ENCODE peak calls at places on chromosome 1, in seven cellular contexts. G is HCT116, Y is SK-N-SH, U is H1, J is HepG2, F is GM12878, X is K562. L is an unnamed sample.

GRCh38 chr1:2240251-2241156 is 12.4 kb downstream of the SKI start:
- DNase-seq in X (no peak), G (no peak), Y (peak), F (no peak), U (no peak), J (no peak), L (no peak)

GRCh38 chr1:238451781-238452310 is 561.1 kb upstream of the ZP4 start:
- DNase-seq in Y (no peak), J (no peak), X (no peak), G (no peak), F (no peak), U (no peak), L (no peak)

GRCh38 chr1:59394706-59395417 is 98.0 kb downstream of the FGGY start:
- DNase-seq in Y (no peak), J (no peak), U (no peak), F (no peak), G (no peak), X (no peak), L (no peak)

GRCh38 chr1:78045850-78046778 is at the start of gene GIPC2:
- DNase-seq in F (no peak), J (peak), U (no peak), G (no peak), Y (peak), X (no peak), L (no peak)

GRCh38 chr1:71788113-71788512 is 494.2 kb downstream of the NEGR1 start:
- DNase-seq in G (no peak), J (no peak), F (no peak), U (no peak), Y (peak), X (no peak), L (no peak)

GRCh38 chr1:218674280-218674773 is 329.2 kb downstream of the TGFB2 start:
- DNase-seq in J (peak), F (no peak), Y (no peak), U (peak), G (peak), X (no peak), L (peak)

GRCh38 chr1:91176250-91176649 is 154.4 kb upstream of the ZNF644 start:
- DNase-seq in G (no peak), J (no peak), F (no peak), X (no peak), Y (no peak), U (no peak), L (no peak)

GRCh38 chr1:239763850-239764249 is 327.8 kb upstream of the FMN2 start:
- DNase-seq in G (no peak), J (no peak), Y (no peak), X (no peak), U (no peak), F (no peak), L (no peak)

GRCh38 chr1:161038523-161039153 is at the start of gene TSTD1:
- DNase-seq in J (no peak), G (no peak), F (no peak), U (no peak), X (no peak), Y (peak), L (peak)

GRCh38 chr1:86951430-86951829 is 37.0 kb downstream of the HS2ST1 start:
- DNase-seq in X (no peak), J (no peak), U (no peak), Y (no peak), F (no peak), G (no peak), L (no peak)

GRCh38 chr1:27235827-27236226 is 1.4 kb downstream of the WDTC1 start:
- DNase-seq in Y (no peak), J (no peak), X (no peak), F (no peak), U (no peak), G (no peak), L (no peak)

GRCh38 chr1:110086959-110087358 is 16.5 kb upstream of the ALX3 start:
- DNase-seq in X (no peak), U (no peak), F (no peak), G (no peak), Y (no peak), J (no peak), L (peak)

GRCh38 chr1:97806996-97807395 is 113.8 kb downstream of the DPYD start:
- DNase-seq in J (no peak), Y (no peak), U (no peak), F (no peak), G (no peak), X (no peak), L (no peak)

GRCh38 chr1:43549921-43550597 is 19.4 kb downstream of the PTPRF start:
- DNase-seq in U (peak), X (peak), F (no peak), J (no peak), Y (no peak), G (peak), L (peak)

GRCh38 chr1:57102957-57103356 is 137.1 kb upstream of the C8B start:
- DNase-seq in Y (no peak), F (no peak), J (no peak), G (no peak), X (no peak), U (no peak), L (no peak)

GRCh38 chr1:43800801-43801200 is 93.5 kb downstream of the ST3GAL3 start:
- DNase-seq in J (no peak), U (no peak), Y (no peak), F (no peak), G (no peak), X (no peak), L (no peak)

GRCh38 chr1:10692401-10693021 is 103.9 kb downstream of the CASZ1 start:
- DNase-seq in Y (peak), G (peak), U (no peak), J (peak), X (peak), F (no peak), L (peak)

GRCh38 chr1:208449951-208450350 is 205.8 kb upstream of the PLXNA2 start:
- DNase-seq in G (no peak), J (no peak), F (no peak), U (no peak), Y (no peak), X (peak), L (no peak)

GRCh38 chr1:207891148-207891547 is 19.8 kb downstream of the CD34 start:
- DNase-seq in Y (no peak), U (no peak), X (no peak), F (no peak), G (no peak), J (no peak), L (no peak)

GRCh38 chr1:19377812-19378718 is 65.9 kb downstream of the SLC66A1 start:
- DNase-seq in X (no peak), J (no peak), F (no peak), U (no peak), Y (no peak), G (no peak), L (no peak)

GRCh38 chr1:235206533-235207201 is 45.6 kb upstream of the RBM34 start:
- DNase-seq in X (peak), U (no peak), F (no peak), J (no peak), G (no peak), Y (no peak), L (no peak)

GRCh38 chr1:70499695-70500094 is 88.6 kb downstream of the CTH start:
- DNase-seq in J (no peak), G (no peak), Y (no peak), X (no peak), U (no peak), F (no peak), L (no peak)

GRCh38 chr1:235325139-235325538 is 2.8 kb downstream of the ARID4B start:
- DNase-seq in J (no peak), G (no peak), X (no peak), F (no peak), Y (no peak), U (no peak), L (no peak)

GRCh38 chr1:8263806-8264205 is 54.1 kb upstream of the SLC45A1 start:
- DNase-seq in U (no peak), G (no peak), F (no peak), Y (no peak), J (no peak), X (no peak), L (no peak)

GRCh38 chr1:228228601-228229074 is 20.8 kb downstream of the OBSCN start:
- DNase-seq in X (no peak), G (no peak), Y (no peak), U (no peak), F (no peak), J (peak), L (no peak)

GRCh38 chr1:212858461-212859265 is 588 bp downstream of the FLVCR1 start:
- DNase-seq in U (no peak), J (peak), F (no peak), G (no peak), Y (no peak), X (peak), L (peak)

GRCh38 chr1:10626781-10627410 is 152.1 kb downstream of the PEX14 start:
- DNase-seq in U (no peak), X (no peak), J (no peak), G (no peak), Y (no peak), F (no peak), L (no peak)

GRCh38 chr1:66607458-66607857 is 73.5 kb downstream of the SGIP1 start:
- DNase-seq in F (no peak), U (no peak), X (peak), G (no peak), J (no peak), Y (no peak), L (no peak)

GRCh38 chr1:2200308-2200943 is 5.9 kb upstream of the FAAP20 start:
- DNase-seq in Y (no peak), G (no peak), J (no peak), F (no peak), U (no peak), X (peak), L (no peak)

GRCh38 chr1:43446881-43447835 is 6.6 kb downstream of the HYI start:
- DNase-seq in F (no peak), U (no peak), Y (no peak), G (no peak), X (no peak), J (no peak), L (no peak)

GRCh38 chr1:116067564-116067887 is 43.7 kb upstream of the MAB21L3 start:
- DNase-seq in X (no peak), Y (no peak), G (no peak), J (no peak), U (no peak), F (no peak), L (no peak)

GRCh38 chr1:116066868-116067563 is 44.2 kb upstream of the MAB21L3 start:
- DNase-seq in X (no peak), F (no peak), U (no peak), J (no peak), Y (no peak), G (no peak), L (no peak)

GRCh38 chr1:116064616-116065015 is 46.6 kb upstream of the MAB21L3 start:
- DNase-seq in X (no peak), Y (no peak), U (no peak), G (no peak), F (no peak), J (no peak), L (no peak)

DNA sequence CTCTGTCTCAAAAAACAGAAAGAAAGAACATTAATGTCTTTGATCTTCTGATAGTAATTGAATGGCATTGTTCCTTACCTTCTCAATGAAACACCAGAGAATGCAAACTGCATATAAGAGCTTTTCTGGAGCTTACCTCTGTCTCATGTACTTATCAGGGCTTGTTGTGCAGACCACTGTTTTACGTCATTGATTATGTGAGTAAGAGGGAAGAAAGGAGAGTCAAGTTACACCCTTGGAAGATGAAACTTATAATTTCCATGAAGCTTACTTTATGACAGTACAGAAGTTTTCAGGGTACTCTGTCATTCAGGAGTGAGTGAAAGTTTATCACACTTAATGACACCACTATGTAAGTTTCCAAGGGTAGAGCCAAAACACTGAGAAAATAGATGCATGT is 49.0 kb upstream of the MAB21L3 start:
- DNase-seq in F (no peak), G (no peak), U (no peak), J (no peak), X (no peak), Y (no peak), L (no peak)
- TF ChIP-seq JUND in F (no peak), G (no peak), U (no peak), J (no peak), X (no peak), Y (no peak), L (no peak)

GRCh38 chr1:236705771-236706565 is 19.7 kb downstream of the ACTN2 start:
- DNase-seq in Y (peak), J (no peak), F (no peak), G (no peak), U (no peak), X (no peak), L (no peak)
- TF ChIP-seq JUND in Y (no peak), J (no peak), F (no peak), G (no peak), U (no peak), X (no peak), L (no peak)

DNA sequence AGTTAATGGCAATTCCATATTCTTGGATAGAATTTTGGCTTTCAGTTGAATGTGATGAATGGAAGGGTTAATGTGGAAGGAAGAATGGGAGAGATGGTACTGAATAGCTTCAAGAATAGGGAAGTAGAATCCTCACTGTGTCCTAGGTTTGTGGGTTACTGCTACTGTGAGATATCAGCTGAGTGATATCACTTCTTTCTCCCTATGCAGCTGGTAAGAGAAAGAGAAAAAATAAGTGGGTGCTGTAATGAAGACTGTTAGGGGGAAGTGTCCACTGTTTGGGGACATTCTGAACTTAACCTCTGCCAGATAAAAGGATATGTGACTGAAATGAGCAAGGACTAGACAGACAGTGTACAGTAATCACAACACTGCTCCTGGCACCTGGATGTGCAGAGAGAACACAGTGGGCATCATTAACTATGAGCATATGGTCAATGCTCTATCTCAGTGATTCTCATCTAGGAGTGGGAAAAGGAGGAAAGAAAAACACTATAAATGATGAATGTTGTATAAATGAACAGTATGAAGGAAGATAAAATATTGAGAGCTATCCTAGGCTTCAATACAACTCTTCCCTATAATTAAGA is 25.6 kb upstream of the MOB3C start:
- DNase-seq in X (no peak), Y (no peak), G (no peak), F (no peak), U (no peak), J (no peak), L (no peak)
- TF ChIP-seq JUND in X (no peak), Y (no peak), G (no peak), F (no peak), U (no peak), J (no peak), L (no peak)

GRCh38 chr1:55015123-55015522 is 16.4 kb downstream of the BSND start:
- DNase-seq in U (no peak), J (no peak), Y (no peak), F (no peak), G (no peak), X (no peak), L (peak)
- TF ChIP-seq JUND in U (no peak), J (no peak), Y (no peak), F (no peak), G (no peak), X (no peak), L (no peak)

DNA sequence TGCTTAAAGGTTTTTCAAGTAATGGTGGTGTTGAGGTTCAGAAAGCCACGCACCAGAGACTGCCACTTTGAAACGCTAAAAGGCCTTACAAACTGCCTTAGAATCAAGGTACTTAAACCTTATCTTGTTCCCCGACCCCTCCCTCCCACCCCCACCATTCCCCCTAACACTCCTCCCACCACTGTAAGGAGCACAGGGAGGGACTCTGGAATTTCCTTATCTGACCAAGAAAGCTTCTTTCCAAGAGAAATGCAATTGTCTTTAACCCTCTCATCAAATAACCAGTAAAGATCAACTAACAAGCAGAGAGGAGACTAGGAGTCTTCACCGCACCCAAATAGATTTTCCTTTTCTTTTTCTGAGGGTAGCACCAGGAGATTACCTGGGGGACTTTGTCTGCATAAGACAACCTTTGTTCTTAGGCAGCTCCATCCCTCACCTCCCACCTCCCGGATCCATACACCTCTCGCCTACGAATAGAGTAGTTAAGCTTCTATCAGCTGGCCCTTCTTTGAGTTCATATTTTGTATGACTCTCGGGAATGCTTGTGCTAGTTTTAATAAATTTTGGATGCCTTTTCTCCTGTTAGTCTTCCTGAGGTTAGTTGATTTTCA is 137.7 kb upstream of the ADGRL2 start:
- DNase-seq in U (no peak), F (no peak), Y (no peak), G (no peak), J (no peak), X (no peak), L (no peak)
- TF ChIP-seq JUND in U (no peak), F (no peak), Y (no peak), G (no peak), J (no peak), X (no peak), L (no peak)

DNA sequence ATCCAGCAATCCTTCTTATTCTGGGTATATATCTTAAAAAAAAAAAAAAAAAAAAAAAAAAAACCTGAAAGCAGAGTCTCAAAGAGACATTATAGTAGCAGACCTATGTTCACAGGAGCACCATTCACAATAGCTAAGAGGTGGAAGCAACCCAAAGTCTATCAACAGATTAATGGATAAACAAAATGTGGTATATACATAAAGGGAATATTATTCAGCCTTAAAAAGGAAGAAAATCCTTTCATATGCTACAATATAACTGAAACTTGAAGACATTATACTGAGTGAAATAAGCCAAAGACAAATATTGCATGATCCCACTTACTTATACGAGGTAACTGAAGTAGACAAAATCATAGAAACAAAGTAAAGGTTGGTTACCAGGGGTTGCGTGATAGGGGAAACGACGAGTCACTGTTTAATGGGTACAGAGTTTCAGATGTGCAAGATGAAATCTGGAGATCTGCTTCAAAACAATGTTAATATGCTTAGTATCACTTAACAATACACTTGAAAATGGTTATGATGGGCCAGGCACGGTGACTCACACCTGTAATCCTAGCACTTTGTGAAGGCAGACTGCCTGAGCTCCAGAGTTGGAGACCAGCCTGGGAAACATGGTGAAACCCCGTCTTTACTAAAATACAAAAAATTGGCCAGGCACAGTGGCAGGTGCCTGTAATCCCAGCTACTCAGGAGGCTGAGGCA is 29.5 kb downstream of the PIK3R3 start:
- DNase-seq in J (no peak), G (no peak), Y (no peak), F (no peak), X (no peak), U (no peak), L (no peak)
- TF ChIP-seq JUND in J (no peak), G (no peak), Y (peak), F (no peak), X (no peak), U (no peak), L (no peak)

DNA sequence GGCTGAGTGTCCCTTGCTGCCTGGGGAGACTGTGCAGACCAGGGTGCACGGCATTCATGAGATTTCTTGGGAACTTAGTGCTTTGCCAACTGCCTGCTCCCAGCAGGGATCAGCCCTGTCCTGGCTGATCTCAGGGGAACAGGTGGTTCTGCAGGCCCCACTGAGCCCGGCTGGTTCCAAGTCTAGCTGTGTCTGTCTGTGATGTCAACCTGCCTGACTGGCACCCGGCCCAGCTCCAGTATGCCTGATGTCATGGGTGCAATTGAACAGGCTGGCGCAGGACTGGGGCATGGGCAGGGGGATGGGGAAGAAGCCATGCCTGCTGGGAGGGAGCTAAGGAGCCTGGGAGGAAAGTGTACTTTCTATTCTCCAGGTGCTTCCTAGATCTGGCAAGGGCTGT is 227.1 kb downstream of the GRIK3 start:
- DNase-seq in J (no peak), U (no peak), Y (no peak), G (no peak), X (no peak), F (no peak), L (no peak)
- TF ChIP-seq JUND in J (no peak), U (no peak), Y (no peak), G (no peak), X (no peak), F (no peak), L (no peak)

GRCh38 chr1:146019225-146020057 is 2.1 kb downstream of the HJV start:
- DNase-seq in J (no peak), Y (no peak), X (no peak), F (no peak), G (no peak), U (no peak), L (no peak)
- TF ChIP-seq JUND in J (no peak), Y (no peak), X (no peak), F (no peak), G (no peak), U (no peak), L (no peak)

L was measured in T47D.